ENCODE peak calls at places on chromosomes 16 and 17, in ten cellular contexts. Y, X, Q, I, H, P, C, R, U and A are unnamed samples.

GRCh38 chr17:45247429-45248131 is 14.3 kb downstream of the SPATA32 start:
- DNase-seq in Y (peak), X (peak), H (peak), U (peak), P (peak), R (peak), I (peak), C (peak), Q (peak), A (peak)

GRCh38 chr17:14854691-14855090 is 410.4 kb downstream of the PMP22 start:
- DNase-seq in C (no peak), P (no peak), H (no peak), X (no peak), Y (no peak), Q (no peak), I (no peak), U (no peak), R (no peak), A (no peak)

GRCh38 chr16:67026570-67026969 is 2.4 kb upstream of the CBFB start:
- DNase-seq in X (no peak), R (no peak), H (no peak), P (no peak), Y (no peak), C (no peak), Q (no peak), U (no peak), I (no peak), A (no peak)

GRCh38 chr16:29986231-29986630 is 9.2 kb downstream of the HIRIP3 start:
- DNase-seq in R (no peak), Q (no peak), P (no peak), I (no peak), H (peak), Y (no peak), C (no peak), X (no peak), U (no peak), A (no peak)

GRCh38 chr17:353213-353837 is 718 bp upstream of the RPH3AL start:
- DNase-seq in H (no peak), U (no peak), P (no peak), C (no peak), I (no peak), Q (peak), Y (no peak), R (no peak), X (no peak), A (no peak)

GRCh38 chr17:64174686-64175456 is 44.9 kb upstream of the ERN1 start:
- DNase-seq in U (peak), Q (no peak), H (no peak), C (no peak), Y (no peak), R (no peak), X (no peak), P (peak), I (no peak), A (peak)

GRCh38 chr16:26598989-26599785 is 467.5 kb upstream of the C16orf82 start:
- DNase-seq in C (no peak), R (no peak), P (no peak), U (no peak), X (no peak), Y (no peak), Q (no peak), H (no peak), I (no peak), A (no peak)

GRCh38 chr16:89921131-89921698 is 1.9 kb upstream of the TUBB3 start:
- DNase-seq in P (no peak), Q (no peak), U (no peak), I (no peak), H (no peak), Y (no peak), C (peak), R (no peak), X (peak), A (no peak)

GRCh38 chr16:3140603-3141427 is 6.0 kb downstream of the ZNF213 start:
- DNase-seq in U (no peak), H (no peak), P (no peak), C (no peak), Y (no peak), R (no peak), I (no peak), Q (no peak), X (no peak), A (no peak)

GRCh38 chr16:46911038-46911437 is 26.9 kb downstream of the GPT2 start:
- DNase-seq in C (no peak), X (no peak), Q (no peak), P (no peak), Y (no peak), R (no peak), U (no peak), I (no peak), H (no peak), A (no peak)

GRCh38 chr17:82338858-82339633 is 5.5 kb upstream of the SECTM1 start:
- DNase-seq in U (peak), X (no peak), Y (no peak), I (peak), P (peak), Q (no peak), R (no peak), C (peak), H (peak), A (peak)

GRCh38 chr16:61901689-61902088 is 134.5 kb downstream of the CDH8 start:
- DNase-seq in Q (no peak), C (no peak), R (no peak), U (no peak), X (no peak), H (no peak), P (no peak), I (no peak), Y (no peak), A (no peak)

GRCh38 chr17:42518046-42518754 is 17.8 kb upstream of the NAGLU start:
- DNase-seq in R (no peak), I (peak), P (peak), Y (peak), U (peak), X (peak), H (peak), C (no peak), Q (no peak), A (peak)

GRCh38 chr16:50434872-50435478 is 66.2 kb upstream of the BRD7 start:
- DNase-seq in I (no peak), R (no peak), U (no peak), C (no peak), Y (peak), Q (no peak), X (no peak), P (no peak), H (no peak), A (no peak)

GRCh38 chr16:53089434-53090270 is 34.9 kb downstream of the CHD9 start:
- DNase-seq in Y (no peak), I (peak), H (no peak), R (no peak), C (peak), P (no peak), X (no peak), Q (no peak), U (no peak), A (peak)

GRCh38 chr17:51435641-51436091 is 175.3 kb downstream of the UTP18 start:
- DNase-seq in C (peak), P (peak), U (peak), X (no peak), R (peak), H (peak), Y (peak), Q (peak), I (peak), A (peak)

GRCh38 chr17:33433581-33433980 is 140.5 kb upstream of the ASIC2 start:
- DNase-seq in C (no peak), Y (no peak), P (no peak), H (no peak), U (no peak), R (no peak), I (no peak), X (no peak), Q (no peak), A (no peak)

GRCh38 chr16:85453701-85454100 is 159.4 kb upstream of the GSE1 start:
- DNase-seq in R (no peak), Y (no peak), C (no peak), Q (no peak), H (no peak), U (no peak), X (no peak), I (no peak), P (no peak), A (no peak)

GRCh38 chr17:40900819-40901356 is 15.8 kb upstream of the KRT20 start:
- DNase-seq in Y (no peak), U (no peak), Q (no peak), C (no peak), X (no peak), P (no peak), I (no peak), R (no peak), H (no peak), A (no peak)

GRCh38 chr16:67672739-67673662 is 6.4 kb downstream of the C16orf86 start:
- DNase-seq in Y (peak), C (peak), U (peak), P (peak), R (peak), H (peak), I (peak), X (no peak), Q (peak), A (peak)

GRCh38 chr17:34199932-34200534 is 55.1 kb upstream of the CCL2 start:
- DNase-seq in Q (peak), U (peak), P (peak), I (peak), Y (peak), C (peak), X (peak), R (peak), H (peak), A (peak)